ENCODE peak calls at places on chromosomes 11 and 22, in six cellular contexts. A, X, P, E, F and C are unnamed samples.

GRCh38 chr11:61609970-61610347 is 29.1 kb upstream of the SYT7 start:
- DNase-seq in A (no peak), X (no peak), P (peak; percentile 75), E (no peak), F (no peak), C (no peak)

GRCh38 chr11:45853616-45854219 is 6.4 kb downstream of the CRY2 start:
- DNase-seq in A (no peak), X (peak; percentile 41), P (no peak), E (no peak), F (no peak), C (peak; percentile 78)

GRCh38 chr11:124951341-124951740 is 2.7 kb upstream of the CCDC15 start:
- DNase-seq in A (no peak), X (no peak), P (no peak), E (no peak), F (no peak), C (no peak)

GRCh38 chr11:125070699-125071254 is 7.7 kb downstream of the SLC37A2 start:
- DNase-seq in A (peak; percentile 86), X (peak; percentile 69), P (no peak), E (peak; percentile 36), F (peak; percentile 66), C (peak; percentile 81)

GRCh38 chr11:117823294-117823940 is 1.1 kb downstream of the FXYD2 start:
- DNase-seq in A (peak; percentile 75), X (no peak), P (no peak), E (no peak), F (peak; percentile 13), C (no peak)

GRCh38 chr11:126328444-126328843 is 24.6 kb downstream of the DCPS start:
- DNase-seq in A (no peak), X (no peak), P (no peak), E (no peak), F (no peak), C (no peak)

GRCh38 chr11:110526323-110526722 is 96.6 kb downstream of the FDX1 start:
- DNase-seq in A (no peak), X (no peak), P (no peak), E (peak; percentile 59), F (no peak), C (no peak)

GRCh38 chr11:133922078-133922870 is 34.5 kb downstream of the IGSF9B start:
- DNase-seq in A (no peak), X (no peak), P (no peak), E (no peak), F (no peak), C (no peak)

GRCh38 chr11:106475181-106475580 is 397.7 kb downstream of the AASDHPPT start:
- DNase-seq in A (no peak), X (no peak), P (no peak), E (no peak), F (no peak), C (no peak)
- H3K9me3 ChIP-seq in A (no peaks in the 10 kb centered on the region), X (peaks cover 6% of the 10 kb centered on the region), P (no peaks in the 10 kb centered on the region), E (no peaks in the 10 kb centered on the region), F (peaks cover 7% of the 10 kb centered on the region), C (no peaks in the 10 kb centered on the region)

GRCh38 chr22:35464399-35464798 is 64.5 kb downstream of the MCM5 start:
- DNase-seq in A (no peak), X (no peak), P (no peak), E (no peak), F (no peak), C (no peak)
- TF ChIP-seq CTCF in A (no peak), X (no peak), P (no peak), E (no peak), F (no peak), C (no peak)

GRCh38 chr11:132610216-132610615 is 922.1 kb downstream of the OPCML start:
- DNase-seq in A (no peak), X (no peak), P (no peak), E (no peak), F (no peak), C (no peak)
- H3K9me3 ChIP-seq in A (no peaks in the 10 kb centered on the region), X (no peaks in the 10 kb centered on the region), P (no peaks in the 10 kb centered on the region), E (no peaks in the 10 kb centered on the region), F (no peaks in the 10 kb centered on the region), C (no peaks in the 10 kb centered on the region)

DNA sequence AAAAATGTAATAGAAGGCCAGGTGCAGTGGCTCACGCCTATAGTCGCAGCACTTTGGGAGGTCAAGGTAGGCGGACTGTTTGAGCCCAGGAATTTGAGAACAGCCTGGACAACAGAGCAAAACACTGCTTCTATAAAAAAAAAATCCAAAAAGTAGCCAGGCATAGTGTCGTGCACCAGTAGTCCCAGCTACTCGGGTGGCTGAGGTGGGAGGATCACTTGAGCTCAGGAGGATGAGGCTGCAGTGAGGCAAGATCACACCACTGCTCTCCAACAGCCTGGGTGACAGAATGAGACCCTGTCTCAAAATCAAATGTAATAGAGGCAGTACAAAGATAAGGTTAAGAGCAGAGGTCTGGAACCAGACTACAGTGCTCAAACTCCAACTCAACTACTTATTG is 59.6 kb downstream of the DENND5A start:
- DNase-seq in A (no peak), X (no peak), P (no peak), E (no peak), F (no peak), C (no peak)
- TF ChIP-seq CTCF in A (no peak), X (no peak), P (no peak), E (no peak), F (no peak), C (no peak)

DNA sequence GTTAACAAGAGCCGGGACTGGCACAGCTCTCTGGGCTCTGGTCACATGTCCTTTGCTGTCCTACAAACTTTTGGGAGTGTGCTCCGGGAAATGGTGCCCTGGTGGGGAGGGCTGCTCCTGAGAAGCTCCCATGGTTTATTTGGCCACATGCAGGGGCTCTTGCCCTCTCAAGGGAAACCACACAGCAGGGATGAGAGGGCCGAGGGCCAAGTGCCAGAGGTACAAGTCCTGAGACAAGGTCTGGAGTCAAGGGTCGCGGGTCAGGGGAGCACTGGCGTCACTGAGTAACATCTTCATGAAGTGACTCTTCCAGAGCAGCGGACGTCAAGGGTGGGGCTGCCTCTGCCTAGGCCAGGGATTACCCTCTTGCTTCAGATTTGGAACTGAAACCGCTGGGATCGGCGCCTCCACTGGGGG is 1160.6 kb downstream of the TBC1D22A start:
- DNase-seq in A (no peak), X (no peak), P (no peak), E (no peak), F (no peak), C (no peak)
- H3K9me3 ChIP-seq in A (no peaks in the 10 kb centered on the region), X (no peaks in the 10 kb centered on the region), P (peaks cover 10% of the 10 kb centered on the region), E (no peaks in the 10 kb centered on the region), F (no peaks in the 10 kb centered on the region), C (peaks cover 5% of the 10 kb centered on the region)

DNA sequence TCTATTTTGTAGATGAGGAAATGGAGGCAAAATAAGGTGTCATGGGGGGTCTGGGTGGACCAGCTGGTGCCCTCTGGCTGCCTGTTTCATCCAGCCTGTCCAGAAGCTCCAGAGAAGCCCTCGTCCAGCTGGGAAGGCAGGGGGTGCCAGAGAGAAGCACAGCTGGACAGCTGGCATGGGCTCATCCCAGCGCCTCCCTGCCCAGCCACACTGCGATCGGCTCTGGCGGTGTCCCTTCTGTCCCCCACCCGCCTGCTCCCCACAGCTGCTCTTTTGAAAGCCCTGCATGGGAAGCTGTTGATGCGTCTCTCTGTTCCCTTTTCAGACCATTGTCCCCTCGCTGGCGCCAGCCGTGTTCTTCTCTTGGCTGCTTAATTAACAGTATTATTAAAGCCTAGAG is 86.5 kb downstream of the MN1 start:
- DNase-seq in A (no peak), X (peak; percentile 59), P (no peak), E (no peak), F (no peak), C (no peak)
- TF ChIP-seq CTCF in A (no peak), X (peak; percentile 53), P (peak; percentile 28), E (no peak), F (no peak), C (no peak)

GRCh38 chr22:12601870-12602779 is 2925.9 kb upstream of the OR11H1 start:
- DNase-seq in A (peak; percentile 63), X (no peak), P (no peak), E (no peak), F (no peak), C (peak; percentile 68)
- H3K9me3 ChIP-seq in A (no peaks in the 10 kb centered on the region), X (peaks cover 9% of the 10 kb centered on the region), P (peaks cover 86% of the 10 kb centered on the region), E (peaks cover 3% of the 10 kb centered on the region), F (peaks cover 36% of the 10 kb centered on the region), C (peaks cover 8% of the 10 kb centered on the region)